ENCODE peak calls at places on chromosomes 7 and 10, in six cellular contexts. S, A, T, Q, B and X are unnamed samples.
A peak's percentile ranks its signal among the peaks of the same experiment; 100 is the strongest.

GRCh38 chr10:63712717-63713115 is 191.5 kb downstream of the REEP3 start:
- DNase-seq in A (no peak), B (no peak), S (no peak), T (no peak), Q (no peak), X (no peak)

GRCh38 chr10:46019541-46020343 is 10.7 kb downstream of the NCOA4 start:
- DNase-seq in A (no peak), S (no peak), Q (peak; percentile 28), B (no peak), T (peak; percentile 43), X (no peak)

GRCh38 chr10:93095225-93095624 is 21.5 kb downstream of the CYP26A1 start:
- DNase-seq in B (no peak), Q (no peak), S (no peak), T (no peak), A (no peak), X (no peak)

GRCh38 chr7:107592361-107593024 is 12.4 kb downstream of the BCAP29 start:
- DNase-seq in A (no peak), S (no peak), Q (no peak), B (no peak), T (no peak), X (no peak)

GRCh38 chr10:132133449-132134291 is 53.1 kb upstream of the DPYSL4 start:
- DNase-seq in S (no peak), Q (no peak), T (peak; percentile 29), B (peak; percentile 60), A (no peak), X (no peak)

GRCh38 chr7:75915416-75916156 is 631 bp downstream of the POR start:
- DNase-seq in S (peak; percentile 10), A (peak; percentile 18), Q (peak; percentile 57), T (peak; percentile 37), B (peak; percentile 74), X (no peak)

GRCh38 chr7:123041085-123041484 is 45.6 kb upstream of the TAS2R16 start:
- DNase-seq in B (no peak), T (no peak), Q (no peak), A (no peak), S (no peak), X (no peak)

GRCh38 chr7:70060298-70061068 is 462.2 kb downstream of the AUTS2 start:
- DNase-seq in B (no peak), T (no peak), A (no peak), Q (no peak), S (no peak), X (no peak)

GRCh38 chr10:6296456-6297214 is 93.9 kb downstream of the PFKFB3 start:
- DNase-seq in S (no peak), B (no peak), T (no peak), A (no peak), Q (no peak), X (no peak)

GRCh38 chr7:102284399-102284798 is 2.3 kb upstream of the SH2B2 start:
- DNase-seq in S (no peak), B (no peak), T (no peak), A (no peak), Q (no peak), X (no peak)

GRCh38 chr7:151088019-151088855 is 2.0 kb downstream of the AGAP3 start:
- DNase-seq in B (peak; percentile 64), A (no peak), Q (no peak), S (peak; percentile 35), T (no peak), X (no peak)

GRCh38 chr10:92575961-92576360 is 2.1 kb upstream of the IDE start:
- DNase-seq in Q (no peak), A (no peak), S (no peak), B (no peak), T (no peak), X (no peak)

GRCh38 chr10:127293640-127294039 is 97.2 kb upstream of the INSYN2A start:
- DNase-seq in S (no peak), B (no peak), T (no peak), Q (no peak), A (no peak), X (no peak)

GRCh38 chr10:72335394-72336258 is 19.1 kb downstream of the DNAJB12 start:
- DNase-seq in Q (peak; percentile 87), A (no peak), B (peak; percentile 95), T (no peak), S (no peak), X (no peak)

GRCh38 chr10:108787932-108788331 is 1135.4 kb downstream of the XPNPEP1 start:
- DNase-seq in T (no peak), A (no peak), S (no peak), B (no peak), Q (no peak), X (no peak)

GRCh38 chr10:77970869-77971803 is 44.6 kb upstream of the DLG5 start:
- DNase-seq in B (peak; percentile 92), S (no peak), T (peak; percentile 73), Q (peak; percentile 92), A (no peak), X (no peak)

GRCh38 chr7:357531-358209 is 67.7 kb downstream of the FOXL3 start:
- DNase-seq in B (no peak), A (no peak), Q (no peak), S (no peak), T (no peak), X (no peak)

DNA sequence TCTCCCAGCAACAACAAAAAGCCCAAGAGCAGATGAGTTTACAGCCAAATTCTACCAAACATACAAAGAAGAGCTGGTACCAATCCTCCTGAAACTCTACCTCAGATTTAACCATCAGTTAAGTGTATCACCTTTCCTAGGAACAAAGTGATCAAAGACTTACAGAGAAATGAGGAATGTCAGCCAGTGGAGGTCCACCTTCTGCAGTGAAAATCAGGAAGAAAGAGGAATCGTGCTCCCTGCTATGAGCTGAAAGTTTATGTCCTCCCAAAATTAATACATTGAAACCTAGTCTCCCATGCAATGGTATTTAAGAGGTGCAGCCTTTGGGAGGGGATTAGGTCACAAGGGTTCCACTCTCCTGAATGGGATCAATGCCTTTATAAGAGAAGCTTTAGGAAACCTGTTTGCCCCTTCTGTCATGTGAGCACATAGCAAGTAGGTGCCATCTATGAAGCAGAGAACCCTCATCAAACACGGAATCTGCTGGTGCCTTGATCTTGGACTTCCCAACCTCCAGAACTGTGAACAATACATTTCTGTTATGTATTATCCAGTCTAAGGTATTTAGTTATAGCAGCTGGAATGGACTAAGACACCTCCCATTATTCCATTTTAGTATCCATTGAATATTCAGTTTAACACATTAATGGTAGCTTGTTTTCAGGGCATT is 139.0 kb upstream of the FZD8 start:
- DNase-seq in T (no peak), A (no peak), B (no peak), S (no peak), Q (no peak), X (no peak)
- TF ChIP-seq CTCF in T (no peak), A (no peak), B (no peak), S (no peak), Q (no peak), X (no peak)

GRCh38 chr10:104123397-104123796 is 1.4 kb downstream of the SFR1 start:
- DNase-seq in A (no peak), T (no peak), S (no peak), Q (no peak), B (no peak), X (no peak)
- TF ChIP-seq CTCF in A (no peak), T (no peak), S (no peak), Q (no peak), B (peak; percentile 13), X (peak; percentile 52)

GRCh38 chr10:125562737-125563136 is 120.2 kb downstream of the TEX36 start:
- DNase-seq in A (no peak), Q (no peak), T (no peak), B (no peak), S (no peak), X (no peak)
- TF ChIP-seq CTCF in A (no peak), Q (no peak), T (no peak), B (no peak), S (no peak), X (peak; percentile 24)

DNA sequence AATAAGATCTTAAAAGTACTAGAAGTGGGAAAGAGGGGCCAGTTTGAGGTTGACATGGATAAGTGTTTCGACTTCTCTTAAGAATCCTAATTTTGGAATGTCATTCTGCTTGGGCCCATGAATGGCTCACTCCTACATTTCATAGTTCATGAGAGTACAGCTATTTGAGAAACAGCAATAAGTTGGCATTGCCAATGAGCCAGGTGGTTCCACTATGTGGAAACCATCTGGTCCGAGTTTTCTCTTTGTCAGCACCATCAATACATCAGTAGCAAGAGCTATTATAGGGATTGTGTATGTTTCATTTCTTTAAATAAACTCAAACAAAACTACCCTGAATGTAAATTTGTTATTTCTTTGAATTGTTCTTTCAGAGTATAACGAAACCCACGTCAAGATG is 78.1 kb upstream of the NEBL start:
- DNase-seq in S (no peak), B (no peak), Q (no peak), T (no peak), A (no peak), X (no peak)
- TF ChIP-seq CTCF in S (no peak), B (no peak), Q (no peak), T (no peak), A (no peak), X (no peak)

GRCh38 chr7:51127618-51127904 is 189.0 kb downstream of the COBL start:
- DNase-seq in A (no peak), S (no peak), B (no peak), Q (no peak), T (no peak), X (no peak)
- TF ChIP-seq CTCF in A (no peak), S (no peak), B (no peak), Q (no peak), T (no peak), X (no peak)

DNA sequence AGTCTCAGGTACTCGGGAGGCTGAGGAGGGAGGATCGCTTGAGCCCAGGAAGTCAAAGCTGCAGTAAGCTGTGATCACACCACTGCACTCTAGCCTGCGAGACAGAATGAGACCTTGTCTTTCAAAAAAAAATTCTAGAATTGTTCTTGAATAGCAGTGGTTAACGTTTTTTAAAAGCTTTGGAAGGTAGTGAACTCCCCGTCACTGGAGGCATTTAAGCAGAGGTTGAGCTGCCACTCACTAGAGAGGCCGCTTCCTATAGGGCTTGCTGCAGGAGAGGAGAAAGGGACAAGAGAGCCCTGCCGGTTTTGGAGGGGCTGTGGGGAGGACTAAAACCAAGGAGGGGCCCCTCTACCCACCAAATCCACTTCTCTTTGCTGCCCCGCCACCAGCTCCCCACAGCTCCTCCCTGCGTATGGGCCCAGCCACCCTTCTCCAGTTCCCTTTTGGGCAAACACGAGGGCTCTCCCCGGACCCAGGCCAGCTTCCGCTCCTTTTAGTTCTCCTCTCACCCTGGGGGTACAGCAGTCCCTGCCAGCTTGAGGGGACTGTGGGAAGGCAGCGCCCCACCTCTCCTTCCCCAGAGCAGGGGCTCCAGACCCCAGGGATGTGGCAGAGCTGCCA is 86.9 kb upstream of the GTF2I start:
- DNase-seq in A (no peak), T (no peak), Q (no peak), S (no peak), B (no peak), X (no peak)
- TF ChIP-seq CTCF in A (no peak), T (no peak), Q (no peak), S (no peak), B (no peak), X (no peak)

GRCh38 chr10:29389935-29390334 is 101.1 kb downstream of the LYZL1 start:
- DNase-seq in S (no peak), T (no peak), B (no peak), A (no peak), Q (no peak), X (no peak)

GRCh38 chr10:29389493-29389892 is 100.6 kb downstream of the LYZL1 start:
- DNase-seq in T (no peak), Q (no peak), A (no peak), B (no peak), S (no peak), X (no peak)

GRCh38 chr10:29381230-29381563 is 92.3 kb downstream of the LYZL1 start:
- DNase-seq in A (no peak), B (no peak), S (no peak), T (no peak), Q (no peak), X (no peak)

GRCh38 chr10:29387269-29387668 is 98.4 kb downstream of the LYZL1 start:
- DNase-seq in B (no peak), S (no peak), A (no peak), T (no peak), Q (no peak), X (no peak)

GRCh38 chr10:29386347-29386999 is 97.6 kb downstream of the LYZL1 start:
- DNase-seq in T (no peak), B (no peak), S (no peak), Q (no peak), A (peak; percentile 25), X (no peak)
- TF ChIP-seq CTCF in T (peak; percentile 68), B (peak; percentile 74), S (peak; percentile 72), Q (peak; percentile 84), A (peak; percentile 79), X (peak; percentile 85)